ENCODE peak calls at places on chromosome 11, in four cellular contexts. V, X, G and L are unnamed samples.

GRCh38 chr11:31825453-31826391 is 14.6 kb upstream of the PAX6 start:
- DNase-seq in X (no peak), V (peak; percentile 79), G (no peak), L (no peak)

GRCh38 chr11:25953015-25953414 is 378.9 kb upstream of the ANO3 start:
- DNase-seq in V (no peak), X (no peak), G (no peak), L (no peak)

GRCh38 chr11:71201231-71201630 is 51.1 kb downstream of the SHANK2 start:
- DNase-seq in V (no peak), X (no peak), G (no peak), L (no peak)

GRCh38 chr11:20658135-20658534 is 11.3 kb upstream of the NELL1 start:
- DNase-seq in V (no peak), X (no peak), G (no peak), L (no peak)

GRCh38 chr11:126488591-126489370 is 133.3 kb downstream of the ST3GAL4 start:
- DNase-seq in V (no peak), X (no peak), G (no peak), L (no peak)

GRCh38 chr11:74566386-74566960 is 25.9 kb upstream of the POLD3 start:
- DNase-seq in G (no peak), V (no peak), X (no peak), L (no peak)

GRCh38 chr11:119297938-119298337 is 19.0 kb downstream of the MCAM start:
- DNase-seq in X (no peak), V (no peak), G (no peak), L (no peak)

GRCh38 chr11:44457862-44458261 is 107.6 kb upstream of the CD82 start:
- DNase-seq in V (no peak), X (no peak), G (no peak), L (no peak)

GRCh38 chr11:87290304-87290922 is 252.7 kb downstream of the TMEM135 start:
- DNase-seq in X (no peak), V (no peak), G (no peak), L (no peak)

GRCh38 chr11:79727221-79727620 is 286.4 kb upstream of the TENM4 start:
- DNase-seq in V (no peak), G (no peak), X (no peak), L (no peak)

GRCh38 chr11:102010776-102011500 is 36.3 kb upstream of the CFAP300 start:
- DNase-seq in V (no peak), G (peak; percentile 33), X (peak; percentile 79), L (no peak)

GRCh38 chr11:48093795-48094642 is 113.7 kb downstream of the PTPRJ start:
- DNase-seq in X (no peak), V (no peak), G (no peak), L (no peak)

GRCh38 chr11:64880240-64881001 is 2.0 kb upstream of the EHD1 start:
- DNase-seq in X (no peak), G (peak; percentile 54), V (no peak), L (no peak)

GRCh38 chr11:87020764-87021365 is 16.9 kb upstream of the TMEM135 start:
- DNase-seq in G (no peak), X (no peak), V (no peak), L (no peak)

GRCh38 chr11:27358306-27358705 is 4.7 kb downstream of the CCDC34 start:
- DNase-seq in G (no peak), X (no peak), V (no peak), L (no peak)

GRCh38 chr11:126172596-126173038 is 38.8 kb downstream of the RPUSD4 start:
- DNase-seq in G (no peak), X (no peak), V (no peak), L (no peak)

GRCh38 chr11:78833237-78833636 is 258.6 kb upstream of the NARS2 start:
- DNase-seq in X (no peak), V (no peak), G (no peak), L (no peak)

DNA sequence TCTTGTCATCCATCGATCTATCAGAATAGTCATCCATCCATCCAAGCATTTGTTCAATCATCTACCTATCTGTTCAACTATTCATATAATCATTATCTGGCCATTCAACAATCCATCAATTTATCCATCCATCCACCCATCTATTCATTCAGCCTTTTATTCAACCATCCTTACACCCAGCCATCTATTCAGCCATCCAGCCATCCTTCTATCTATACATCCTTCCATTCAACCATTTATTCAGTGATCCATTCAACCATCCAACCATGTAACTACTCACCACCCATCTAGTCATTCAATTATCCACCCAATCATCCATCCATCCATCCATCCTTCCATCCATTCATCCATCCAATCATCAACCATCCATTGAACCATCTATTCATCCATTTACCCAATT is 106.8 kb downstream of the CEP164 start:
- DNase-seq in X (no peak), V (no peak), G (no peak), L (no peak)
- H3K27ac ChIP-seq in X (no peak overlapping the region), V (no peak overlapping the region), G (no peak overlapping the region), L (no peak overlapping the region)

DNA sequence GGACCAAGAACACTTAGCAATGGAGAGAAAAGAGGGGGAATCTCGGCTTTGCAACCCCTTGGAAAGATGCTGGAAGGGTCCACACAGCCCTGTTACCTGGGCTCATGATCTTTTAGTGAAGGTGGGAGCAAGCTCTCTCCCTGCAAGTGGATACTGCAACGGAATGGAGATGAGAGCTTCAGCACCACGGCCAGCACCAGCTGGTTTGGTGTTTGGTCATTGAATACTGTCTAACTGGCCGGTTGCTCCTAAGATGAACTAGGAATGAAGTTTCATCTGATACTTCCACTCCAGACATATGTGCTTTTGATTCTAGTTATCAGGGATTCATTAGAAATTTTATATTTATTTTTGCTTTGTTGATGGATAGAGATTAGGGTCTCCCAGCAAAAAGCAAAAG is 16.3 kb downstream of the HTR3A start:
- DNase-seq in X (no peak), V (no peak), G (no peak), L (no peak)
- H3K27me3 ChIP-seq in X (peaks cover 41% of the 10 kb centered on the region), V (no peaks in the 10 kb centered on the region), G (no peaks in the 10 kb centered on the region), L (peaks cover 73% of the 10 kb centered on the region)

DNA sequence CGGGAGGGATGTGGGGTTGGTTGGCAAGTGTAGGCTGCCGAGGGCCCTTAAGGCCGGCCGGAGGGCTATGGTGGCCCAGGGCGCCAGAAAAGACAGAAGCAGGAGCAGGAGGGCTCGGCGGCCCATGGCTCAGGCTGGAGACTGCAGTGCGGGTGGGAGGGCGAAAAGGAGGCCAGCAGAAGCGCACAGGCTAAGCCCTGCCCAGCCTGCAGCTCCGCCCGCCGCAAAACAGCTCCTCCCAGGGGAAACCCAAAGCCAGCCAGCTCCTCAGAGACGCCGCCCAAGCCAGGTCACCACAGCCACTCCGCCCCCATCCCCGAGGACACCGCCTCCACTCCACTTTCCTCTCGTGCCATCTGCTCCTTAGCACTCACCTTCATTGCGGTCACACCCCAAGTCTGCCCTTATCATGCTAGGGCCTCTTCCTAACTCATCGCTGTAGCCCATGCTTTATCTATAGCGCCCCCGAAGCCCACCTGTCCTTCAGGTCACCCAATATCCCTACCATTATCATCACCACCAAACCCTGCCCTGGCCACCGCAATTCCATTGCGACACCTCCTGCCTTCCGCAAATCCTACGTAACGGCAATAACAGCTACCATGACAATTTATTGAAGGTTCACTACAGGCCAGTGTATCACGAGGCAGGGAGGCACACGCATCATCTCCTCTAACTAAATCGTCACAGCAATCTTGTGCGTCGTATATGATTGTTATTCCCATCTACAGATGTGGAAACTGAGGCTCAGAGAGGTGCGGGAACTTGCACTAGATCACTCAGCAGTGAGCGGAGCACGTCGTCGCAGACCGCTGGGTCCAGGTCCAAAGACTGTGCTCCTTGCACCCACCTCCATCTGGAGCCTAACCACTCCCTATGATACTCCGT is at the start of gene PRCP:
- DNase-seq in G (peak; percentile 83), V (peak; percentile 94), X (peak; percentile 97), L (peak; percentile 54)
- TF ChIP-seq POLR2A in G (peak; percentile 80), V (peak; percentile 40), X (peak; percentile 85), L (peak; percentile 73)

GRCh38 chr11:65898656-65899355 is 1.4 kb downstream of the FOSL1 start:
- DNase-seq in V (no peak), G (no peak), X (no peak), L (no peak)
- H3K27ac ChIP-seq in V (peak overlapping the region; percentile 42), G (no peak overlapping the region), X (peak overlapping the region; percentile 78), L (peak overlapping the region; percentile 98)

GRCh38 chr11:1875093-1875785 is 16.5 kb downstream of the PRR33 start:
- DNase-seq in V (peak; percentile 64), G (no peak), X (peak; percentile 7), L (no peak)

GRCh38 chr11:1876361-1877063 is 15.2 kb downstream of the PRR33 start:
- DNase-seq in G (peak; percentile 25), V (peak; percentile 85), X (peak; percentile 60), L (no peak)

GRCh38 chr11:1878134-1879031 is 13.3 kb downstream of the PRR33 start:
- DNase-seq in X (no peak), G (peak; percentile 10), V (peak; percentile 62), L (no peak)

GRCh38 chr11:1879342-1879940 is 12.3 kb downstream of the PRR33 start:
- DNase-seq in X (no peak), V (peak; percentile 53), G (peak; percentile 8), L (no peak)

GRCh38 chr11:1877211-1878133 is 14.2 kb downstream of the PRR33 start:
- DNase-seq in G (peak; percentile 19), X (peak; percentile 51), V (peak; percentile 89), L (no peak)
- H3K27me3 ChIP-seq in G (no peaks in the 10 kb centered on the region), X (no peaks in the 10 kb centered on the region), V (no peaks in the 10 kb centered on the region), L (no peaks in the 10 kb centered on the region)

DNA sequence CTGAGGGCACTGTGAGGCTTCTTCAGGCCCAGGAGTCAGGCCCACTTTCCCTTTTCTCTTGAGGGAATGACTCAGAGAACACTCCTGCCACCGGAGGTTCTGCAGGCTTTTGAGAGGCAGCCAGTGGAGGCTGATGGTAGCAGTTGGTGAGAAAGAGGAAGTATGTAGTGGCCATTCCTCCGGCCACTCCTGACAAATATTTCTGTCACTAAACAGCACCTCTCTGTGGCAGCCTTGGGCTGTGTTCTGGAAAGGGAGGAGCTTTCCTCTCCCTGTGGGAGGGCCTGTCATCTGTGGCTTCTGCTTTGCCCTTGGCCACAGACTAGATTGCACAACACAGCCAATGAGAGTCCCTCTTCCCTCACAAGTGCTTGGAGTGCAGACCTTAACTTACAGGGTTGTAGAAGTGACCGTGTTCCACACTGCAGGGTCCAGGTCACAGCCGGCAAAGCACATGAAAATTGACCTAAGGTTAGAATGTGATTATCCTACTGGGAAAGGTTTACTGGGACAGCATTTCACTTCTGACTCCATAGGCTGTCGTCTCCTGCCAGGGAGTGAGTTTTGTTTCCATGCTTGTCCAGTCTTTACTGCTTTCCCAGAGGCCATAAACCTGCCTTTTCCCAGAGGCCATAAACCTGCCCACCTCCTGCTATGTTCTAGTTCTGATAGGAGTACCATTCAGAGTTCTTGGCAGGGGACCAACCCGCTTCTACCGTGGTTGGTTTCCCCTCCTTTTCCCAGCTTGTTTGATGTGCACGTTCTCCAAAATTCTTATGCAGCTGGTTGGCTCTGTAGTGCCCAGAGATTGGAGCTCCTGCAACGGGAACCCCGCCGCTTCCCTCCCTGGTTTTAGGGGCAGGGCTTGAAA is 33.3 kb downstream of the MARK2 start:
- DNase-seq in X (peak; percentile 87), G (peak; percentile 63), V (no peak), L (no peak)
- TF ChIP-seq POLR2A in X (no peak), G (peak; percentile 12), V (no peak), L (no peak)

DNA sequence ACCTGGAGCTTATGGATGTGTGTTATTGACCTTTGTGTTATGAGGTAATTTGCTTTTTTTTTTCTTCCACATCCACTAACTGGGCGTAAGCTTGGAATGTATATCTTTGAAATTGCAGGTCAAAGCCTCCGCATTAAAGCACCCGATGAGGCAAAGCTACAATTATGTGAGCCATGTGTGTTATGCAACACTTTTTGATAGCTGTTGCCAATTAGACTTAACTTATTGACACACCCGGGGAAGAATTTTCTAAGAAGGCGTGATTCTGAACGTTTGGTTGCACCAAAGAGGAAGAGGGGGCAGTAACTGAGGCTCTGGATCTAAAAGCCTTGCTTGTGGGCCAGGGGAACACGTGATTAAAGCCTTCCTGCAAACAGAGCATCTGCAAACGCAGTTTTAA is 611 bp upstream of the TEX12 start:
- DNase-seq in G (no peak), X (peak; percentile 47), V (no peak), L (no peak)
- H3K27ac ChIP-seq in G (no peak overlapping the region), X (peak overlapping the region; percentile 68), V (no peak overlapping the region), L (peak overlapping the region; percentile 36)

GRCh38 chr11:56876621-56877312 is 111.9 kb upstream of the OR5AK2 start:
- DNase-seq in V (no peak), G (no peak), X (no peak), L (no peak)
- H3K27me3 ChIP-seq in V (no peaks in the 10 kb centered on the region), G (no peaks in the 10 kb centered on the region), X (no peaks in the 10 kb centered on the region), L (no peaks in the 10 kb centered on the region)

GRCh38 chr11:128457874-128458273 is 129.5 kb downstream of the ETS1 start:
- DNase-seq in G (no peak), V (no peak), X (no peak), L (no peak)
- TF ChIP-seq POLR2A in G (no peak), V (no peak), X (no peak), L (no peak)